ENCODE peak calls at places on chromosomes 1 and 21, in four cellular contexts. K is nephron progenitor cell, H is RWPE1, A is A549. P is an unnamed sample.

GRCh38 chr1:30708361-30708728 is 15.0 kb downstream of the MATN1 start:
- DNase-seq in A (no peak), K (no peak), H (no peak), P (no peak)

GRCh38 chr1:225474986-225475820 is 47.4 kb upstream of the LBR start:
- DNase-seq in K (peak), H (peak), A (peak), P (peak)

GRCh38 chr1:157105298-157105987 is 5.8 kb upstream of the ETV3L start:
- DNase-seq in K (no peak), A (no peak), H (no peak), P (no peak)

GRCh38 chr1:118985611-118986290 is 2.4 kb downstream of the TBX15 start:
- DNase-seq in K (no peak), H (no peak), A (no peak), P (no peak)

GRCh38 chr1:91730781-91731732 is 154.9 kb downstream of the TGFBR3 start:
- DNase-seq in K (no peak), H (peak), A (peak), P (no peak)

GRCh38 chr1:223771469-223771813 is 59.1 kb downstream of the CAPN2 start:
- DNase-seq in H (no peak), K (no peak), A (no peak), P (no peak)

GRCh38 chr21:39976805-39977204 is 109.6 kb downstream of the PCP4 start:
- DNase-seq in A (no peak), H (no peak), K (no peak), P (no peak)

GRCh38 chr1:178134061-178134460 is 40.2 kb downstream of the RASAL2 start:
- DNase-seq in H (no peak), K (no peak), A (peak), P (peak)

GRCh38 chr1:153527023-153527724 is 8.6 kb downstream of the S100A6 start:
- DNase-seq in H (peak), K (no peak), A (no peak), P (peak)

GRCh38 chr1:117001254-117001927 is at the start of gene CD101:
- DNase-seq in A (no peak), H (no peak), K (no peak), P (no peak)

GRCh38 chr1:112522621-112523020 is 13.9 kb downstream of the WNT2B start:
- DNase-seq in H (peak), K (no peak), A (no peak), P (no peak)

GRCh38 chr1:16468558-16468957 is 28.0 kb downstream of the NECAP2 start:
- DNase-seq in A (no peak), H (no peak), K (no peak), P (no peak)

GRCh38 chr1:222009105-222009730 is 267.3 kb upstream of the DUSP10 start:
- DNase-seq in A (peak), K (peak), H (peak), P (peak)

GRCh38 chr1:54493608-54494007 is 54.4 kb upstream of the ACOT11 start:
- DNase-seq in K (no peak), A (no peak), H (peak), P (peak)

GRCh38 chr1:43613075-43613942 is 36.6 kb upstream of the KDM4A start:
- DNase-seq in K (no peak), H (no peak), A (no peak), P (no peak)

GRCh38 chr1:46942086-46942485 is 810 bp upstream of the CYP4A11 start:
- DNase-seq in A (no peak), K (no peak), H (no peak), P (no peak)

GRCh38 chr1:117857434-117857833 is 72.0 kb downstream of the GDAP2 start:
- DNase-seq in H (no peak), A (no peak), K (no peak), P (no peak)

GRCh38 chr1:230972855-230973271 is 5.8 kb downstream of the TTC13 start:
- DNase-seq in K (no peak), A (no peak), H (no peak), P (no peak)

GRCh38 chr1:159900086-159900680 is at the start of gene CFAP45:
- DNase-seq in A (peak), H (peak), K (peak), P (no peak)

GRCh38 chr21:42413500-42413899 is 9.8 kb downstream of the UBASH3A start:
- DNase-seq in A (no peak), K (no peak), H (no peak), P (no peak)

GRCh38 chr1:1282998-1283397 is 2.8 kb downstream of the SCNN1D start:
- DNase-seq in A (no peak), K (no peak), H (no peak), P (peak)

GRCh38 chr1:115790846-115791245 is 22.3 kb upstream of the CASQ2 start:
- DNase-seq in K (no peak), A (no peak), H (no peak), P (no peak)

GRCh38 chr21:15064576-15065380 is at the start of gene NRIP1:
- DNase-seq in K (peak), A (peak), H (peak), P (peak)

GRCh38 chr1:73998348-73998959 is 199.5 kb downstream of the LRRIQ3 start:
- DNase-seq in K (no peak), H (peak), A (peak), P (peak)

P was measured in RKO.